ENCODE peak calls at places on chromosomes 2 and 18, in six cellular contexts. V is BJ, F is endothelial cell, T is transverse colon, J is B cell, O is gastrocnemius medialis. C is an unnamed sample.

GRCh38 chr18:58196164-58196563 is 152.1 kb downstream of the NEDD4L start:
- DNase-seq in T (no peak), O (no peak), F (no peak), V (no peak), J (no peak), C (no peak)

GRCh38 chr2:128233790-128234395 is 84.8 kb downstream of the HS6ST1 start:
- DNase-seq in J (no peak), O (no peak), V (no peak), F (no peak), T (no peak), C (no peak)

GRCh38 chr18:46663539-46663938 is 6.5 kb upstream of the LOXHD1 start:
- DNase-seq in F (no peak), T (no peak), O (no peak), V (no peak), J (no peak), C (no peak)

GRCh38 chr18:2338601-2339000 is 232.7 kb downstream of the METTL4 start:
- DNase-seq in T (no peak), F (no peak), V (no peak), J (no peak), O (no peak), C (no peak)

GRCh38 chr2:128585706-128586105 is 267.0 kb upstream of the HS6ST1 start:
- DNase-seq in F (no peak), J (no peak), O (no peak), V (peak; percentile 22), T (no peak), C (no peak)

GRCh38 chr2:178478102-178478441 is 328 bp downstream of the FKBP7 start:
- DNase-seq in F (peak; percentile 5), O (no peak), J (no peak), V (no peak), T (peak; percentile 20), C (peak; percentile 41)

GRCh38 chr2:216827073-216827725 is 32.7 kb downstream of the TNP1 start:
- DNase-seq in O (no peak), T (no peak), J (no peak), V (no peak), F (no peak), C (no peak)

GRCh38 chr2:95281071-95281470 is 6.8 kb downstream of the PROM2 start:
- DNase-seq in J (no peak), F (no peak), V (no peak), O (no peak), T (no peak), C (no peak)

GRCh38 chr18:77087391-77088141 is 45.0 kb downstream of the MBP start:
- DNase-seq in J (no peak), O (no peak), V (no peak), F (peak; percentile 59), T (peak; percentile 55), C (no peak)

GRCh38 chr2:70443726-70444125 is 109.9 kb downstream of the TGFA start:
- DNase-seq in V (no peak), F (no peak), T (no peak), O (no peak), J (no peak), C (no peak)

GRCh38 chr2:120937736-120938131 is 202.1 kb downstream of the GLI2 start:
- DNase-seq in O (no peak), T (no peak), J (no peak), V (peak; percentile 55), F (no peak), C (no peak)

GRCh38 chr2:7209776-7210555 is 292.8 kb downstream of the RNF144A start:
- DNase-seq in J (no peak), F (no peak), O (no peak), T (no peak), V (no peak), C (no peak)

GRCh38 chr2:113906647-113907046 is 16.8 kb downstream of the ACTR3 start:
- DNase-seq in J (no peak), V (no peak), T (no peak), O (no peak), F (no peak), C (no peak)

GRCh38 chr2:226655871-226656270 is 143.7 kb downstream of the IRS1 start:
- DNase-seq in J (no peak), V (no peak), O (no peak), F (no peak), T (no peak), C (no peak)

GRCh38 chr2:54584598-54584997 is 128.5 kb downstream of the SPTBN1 start:
- DNase-seq in F (no peak), J (no peak), T (no peak), V (no peak), O (no peak), C (no peak)

GRCh38 chr18:55401638-55402191 is 186.3 kb downstream of the TCF4 start:
- DNase-seq in T (no peak), F (peak; percentile 59), J (no peak), O (no peak), V (peak; percentile 61), C (no peak)

GRCh38 chr2:176582990-176583481 is 313.8 kb downstream of the MTX2 start:
- DNase-seq in V (peak; percentile 73), F (no peak), T (no peak), J (no peak), O (no peak), C (no peak)

GRCh38 chr2:100767224-100767653 is 52.7 kb upstream of the NPAS2 start:
- DNase-seq in V (peak; percentile 85), F (no peak), O (no peak), J (no peak), T (no peak), C (no peak)

GRCh38 chr2:40181855-40182254 is 270.0 kb downstream of the SLC8A1 start:
- DNase-seq in V (no peak), F (no peak), T (no peak), J (no peak), O (no peak), C (no peak)
- TF ChIP-seq CTCF in V (no peak), F (no peak), T (no peak), J (no peak), O (no peak), C (no peak)

DNA sequence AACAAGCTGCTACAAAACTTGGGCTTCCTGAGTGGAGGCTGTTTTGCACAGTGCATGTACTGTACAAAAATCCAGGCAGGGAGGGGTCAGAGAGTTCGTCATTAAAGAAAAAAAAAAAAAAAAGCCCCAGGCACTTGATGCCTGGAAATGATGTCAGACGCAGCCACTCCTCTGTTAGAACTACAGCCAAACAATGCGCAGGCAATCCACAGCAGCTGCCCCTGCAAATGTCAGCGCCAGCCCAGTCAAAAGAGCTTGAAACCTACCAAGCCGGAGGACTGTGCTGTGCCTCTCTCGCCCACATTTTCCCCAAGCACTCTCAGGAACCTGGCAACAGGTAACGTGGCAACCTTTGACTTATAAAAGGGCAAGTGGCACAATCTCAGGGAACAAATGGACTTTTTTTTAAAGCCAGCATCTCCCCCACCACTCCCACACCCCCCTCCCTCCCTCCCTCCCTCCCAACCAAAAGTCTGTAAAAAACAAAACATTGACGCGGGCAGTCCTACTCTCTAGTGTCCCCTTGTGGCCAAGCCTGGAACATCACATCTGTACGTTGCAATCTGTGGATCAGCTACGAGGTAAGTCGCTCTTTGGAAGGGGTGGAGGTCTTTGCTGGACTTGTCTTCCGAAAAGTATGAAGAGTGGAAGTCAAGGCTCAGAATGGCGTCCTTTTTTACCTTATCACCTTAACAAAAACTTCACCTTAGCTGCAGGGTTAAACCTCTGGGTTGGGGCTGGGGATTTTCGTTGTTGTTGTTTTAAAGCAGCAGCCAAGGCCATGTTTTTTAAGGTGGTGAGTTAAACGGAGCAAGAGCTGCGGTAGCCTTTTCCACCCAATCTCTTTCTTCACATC is 144.2 kb downstream of the TGIF1 start:
- DNase-seq in F (peak; percentile 86), O (peak; percentile 79), T (peak; percentile 92), V (peak; percentile 90), J (peak; percentile 92), C (peak; percentile 92)
- TF ChIP-seq CTCF in F (peak; percentile 80), O (peak; percentile 94), T (peak; percentile 96), V (peak; percentile 92), J (peak; percentile 84), C (peak; percentile 89)

DNA sequence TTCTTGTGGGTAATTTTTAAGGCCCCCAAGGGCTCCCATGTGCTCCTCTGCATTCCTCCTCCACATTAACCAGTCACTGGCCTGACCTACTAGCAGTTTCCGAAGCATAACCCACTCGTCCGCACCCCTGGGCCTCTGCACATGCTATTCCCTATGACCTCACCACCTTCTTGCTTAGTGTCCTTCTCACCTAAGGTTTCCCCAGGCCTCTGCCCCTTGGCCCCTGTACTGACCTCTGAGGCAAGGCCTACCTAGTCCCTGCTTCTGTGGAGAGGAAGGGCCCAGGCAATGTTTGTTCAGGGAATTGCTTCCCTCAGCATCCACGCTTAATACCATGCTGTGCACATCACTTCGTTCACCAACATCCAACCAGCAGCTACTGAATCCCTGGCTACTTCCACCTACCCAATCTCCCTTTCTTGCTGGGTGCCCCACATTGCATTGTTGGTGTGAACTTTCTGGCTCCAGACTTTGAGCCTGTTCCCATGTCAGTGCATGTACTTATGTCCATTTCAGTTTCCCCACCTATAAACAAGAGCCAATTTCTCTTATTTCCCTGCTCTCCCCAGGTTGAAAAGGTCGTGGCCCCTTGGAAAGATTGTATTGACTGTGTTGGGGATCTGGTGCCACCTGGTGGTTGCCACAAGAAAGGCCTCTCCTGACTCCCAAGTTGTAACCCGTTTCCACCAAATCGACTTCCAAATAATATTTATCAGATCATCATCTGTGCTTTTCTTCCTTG is 19.2 kb upstream of the TMEM177 start:
- DNase-seq in O (no peak), T (peak; percentile 42), J (no peak), V (no peak), F (peak; percentile 48), C (peak; percentile 56)
- TF ChIP-seq CTCF in O (peak; percentile 83), T (peak; percentile 73), J (peak; percentile 92), V (peak; percentile 88), F (peak; percentile 70), C (peak; percentile 85)

GRCh38 chr2:110679337-110679707 is 1.5 kb upstream of the BUB1 start:
- DNase-seq in O (no peak), V (no peak), T (no peak), J (no peak), F (no peak), C (peak; percentile 26)
- TF ChIP-seq CTCF in O (no peak), V (peak; percentile 16), T (no peak), J (peak; percentile 15), F (no peak), C (no peak)

C was measured in GM12865.